ENCODE peak calls at places on chromosomes 6 and 20, in six cellular contexts. I, O, H, A, W and Z are unnamed samples.

GRCh38 chr6:34027445-34027936 is 118.4 kb downstream of the GRM4 start:
- DNase-seq in W (no peak), O (peak), H (no peak), A (peak), I (no peak), Z (no peak)

GRCh38 chr6:37481793-37482192 is 17.9 kb downstream of the CCDC167 start:
- DNase-seq in O (no peak), A (no peak), W (no peak), H (no peak), I (no peak), Z (no peak)

GRCh38 chr6:116265081-116265829 is 11.4 kb upstream of the TSPYL4 start:
- DNase-seq in A (peak), O (peak), W (no peak), I (no peak), H (no peak), Z (no peak)

GRCh38 chr6:113464959-113465358 is 392.2 kb upstream of the MARCKS start:
- DNase-seq in A (peak), O (peak), W (no peak), I (no peak), H (peak), Z (peak)

GRCh38 chr6:95091823-95092436 is 485.4 kb upstream of the MANEA start:
- DNase-seq in A (no peak), I (no peak), H (peak), O (peak), W (peak), Z (no peak)

GRCh38 chr20:39706089-39706721 is 744.1 kb downstream of the DHX35 start:
- DNase-seq in I (no peak), W (no peak), H (peak), O (peak), A (no peak), Z (no peak)

GRCh38 chr6:34144581-34145160 is 1.2 kb downstream of the GRM4 start:
- DNase-seq in W (no peak), A (no peak), H (no peak), I (no peak), O (no peak), Z (no peak)

GRCh38 chr6:43903739-43904290 is 133.8 kb downstream of the VEGFA start:
- DNase-seq in A (no peak), O (no peak), I (no peak), W (no peak), H (no peak), Z (no peak)

GRCh38 chr20:46293084-46293483 is 15.2 kb downstream of the CDH22 start:
- DNase-seq in I (no peak), W (peak), A (peak), H (peak), O (peak), Z (no peak)

GRCh38 chr6:41730531-41731436 is 4.6 kb downstream of the TFEB start:
- DNase-seq in A (peak), I (no peak), W (no peak), O (peak), H (no peak), Z (no peak)

GRCh38 chr6:3301506-3301905 is 42.8 kb downstream of the PSMG4 start:
- DNase-seq in A (no peak), W (no peak), I (no peak), H (no peak), O (no peak), Z (no peak)

GRCh38 chr6:34543421-34543820 is 12.7 kb downstream of the SPDEF start:
- DNase-seq in A (peak), O (peak), W (peak), H (peak), I (peak), Z (no peak)

GRCh38 chr6:1311400-1312192 is at the start of gene FOXQ1:
- DNase-seq in A (peak), O (no peak), W (no peak), H (peak), I (no peak), Z (no peak)

GRCh38 chr6:117613920-117614535 is 11.7 kb upstream of the GOPC start:
- DNase-seq in W (no peak), A (no peak), I (no peak), O (no peak), H (peak), Z (no peak)

GRCh38 chr6:95686272-95686671 is 108.9 kb downstream of the MANEA start:
- DNase-seq in O (no peak), H (no peak), W (no peak), I (no peak), A (no peak), Z (no peak)

GRCh38 chr20:25258828-25259227 is 10.9 kb downstream of the PYGB start:
- DNase-seq in I (no peak), O (no peak), A (no peak), H (no peak), W (no peak), Z (no peak)

GRCh38 chr6:100719883-100720682 is 161.0 kb downstream of the ASCC3 start:
- DNase-seq in W (no peak), I (no peak), H (peak), A (peak), O (peak), Z (no peak)

GRCh38 chr6:43773050-43773956 is 3.3 kb downstream of the VEGFA start:
- DNase-seq in A (no peak), I (no peak), H (peak), O (peak), W (no peak), Z (no peak)

GRCh38 chr20:23023621-23024187 is 11.4 kb upstream of the SSTR4 start:
- DNase-seq in H (no peak), I (no peak), W (no peak), O (no peak), A (no peak), Z (no peak)

GRCh38 chr6:110356778-110357177 is 1.4 kb downstream of the METTL24 start:
- DNase-seq in W (no peak), H (no peak), O (no peak), A (no peak), I (no peak), Z (no peak)

GRCh38 chr20:52801628-52802006 is 170.5 kb upstream of the TSHZ2 start:
- DNase-seq in W (no peak), A (no peak), H (no peak), O (no peak), I (no peak), Z (no peak)

GRCh38 chr6:125102901-125103300 is 50.7 kb upstream of the TPD52L1 start:
- DNase-seq in H (peak), A (peak), O (peak), W (peak), I (peak), Z (peak)

GRCh38 chr20:17298169-17298568 is 71.3 kb downstream of the PCSK2 start:
- DNase-seq in O (no peak), H (no peak), A (no peak), I (no peak), W (no peak), Z (no peak)

GRCh38 chr6:7151381-7151780 is 43.6 kb downstream of the RREB1 start:
- DNase-seq in H (no peak), W (no peak), A (no peak), I (no peak), O (peak), Z (no peak)

GRCh38 chr20:3452127-3452526 is 18.7 kb upstream of the ATRN start:
- DNase-seq in I (no peak), H (no peak), A (no peak), O (no peak), W (no peak), Z (no peak)

GRCh38 chr6:37648465-37649330 is 49.0 kb downstream of the MDGA1 start:
- DNase-seq in H (no peak), A (no peak), O (no peak), I (no peak), W (no peak), Z (no peak)

GRCh38 chr6:57324538-57324937 is 7.1 kb downstream of the PRIM2 start:
- DNase-seq in O (peak), W (no peak), I (no peak), A (no peak), H (no peak), Z (no peak)

GRCh38 chr6:155054851-155055250 is 59.7 kb downstream of the TIAM2 start:
- DNase-seq in W (no peak), A (no peak), O (no peak), H (no peak), I (no peak), Z (no peak)

GRCh38 chr6:96939019-96939805 is 14.7 kb downstream of the KLHL32 start:
- DNase-seq in H (peak), A (peak), I (peak), O (peak), W (no peak), Z (peak)

GRCh38 chr6:134990262-134990661 is 40.4 kb upstream of the ALDH8A1 start:
- DNase-seq in H (no peak), A (no peak), I (no peak), O (no peak), W (no peak), Z (no peak)

GRCh38 chr6:148701393-148701774 is 45.4 kb upstream of the UST start:
- DNase-seq in A (no peak), I (no peak), O (no peak), H (no peak), W (no peak), Z (no peak)
- H3K4me3 ChIP-seq in A (no peak), I (no peak), O (no peak), H (peak), W (no peak), Z (peak)

DNA sequence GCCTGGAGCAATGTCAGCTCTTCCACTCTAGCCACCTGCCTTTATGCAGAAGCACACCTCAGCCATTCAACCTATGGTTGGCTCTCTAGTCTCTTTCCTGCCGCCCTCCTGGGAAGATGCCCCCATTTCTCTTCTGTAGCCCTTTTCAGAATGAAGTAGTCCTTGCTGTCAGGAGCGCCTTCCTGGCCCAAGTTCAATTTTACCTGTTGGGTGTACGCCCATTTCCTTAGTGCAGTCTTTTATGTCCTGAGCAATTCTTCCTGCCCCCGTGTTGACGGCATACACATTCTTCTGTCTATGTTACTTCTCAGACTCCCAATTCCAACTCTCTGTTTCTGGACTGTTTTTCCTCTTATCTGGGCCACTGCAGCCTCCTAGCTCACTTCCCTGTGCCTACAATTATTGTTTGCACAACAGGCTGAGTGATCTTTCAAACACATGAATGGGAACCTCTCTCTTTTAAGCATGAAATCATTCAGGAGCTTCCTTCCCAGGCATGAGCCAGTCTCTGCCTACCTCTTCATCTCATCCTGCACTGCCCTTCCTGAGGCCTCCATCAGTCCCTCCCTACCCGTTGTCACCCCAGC is 389.2 kb downstream of the CD83 start:
- DNase-seq in I (no peak), H (no peak), A (no peak), W (no peak), O (no peak), Z (no peak)
- TF ChIP-seq CTCF in I (no peak), H (no peak), A (no peak), W (no peak), O (no peak), Z (no peak)

GRCh38 chr6:53920881-53921280 is 126.1 kb downstream of the LRRC1 start:
- DNase-seq in W (no peak), H (no peak), I (no peak), A (no peak), O (no peak), Z (no peak)

GRCh38 chr6:53922571-53922981 is 127.8 kb downstream of the LRRC1 start:
- DNase-seq in I (no peak), W (no peak), O (no peak), A (no peak), H (peak), Z (peak)

GRCh38 chr6:53924277-53924676 is 129.5 kb downstream of the LRRC1 start:
- DNase-seq in W (no peak), A (no peak), H (no peak), I (no peak), O (no peak), Z (no peak)

GRCh38 chr6:53919881-53920360 is 125.1 kb downstream of the LRRC1 start:
- DNase-seq in I (no peak), W (no peak), O (no peak), A (no peak), H (no peak), Z (no peak)

DNA sequence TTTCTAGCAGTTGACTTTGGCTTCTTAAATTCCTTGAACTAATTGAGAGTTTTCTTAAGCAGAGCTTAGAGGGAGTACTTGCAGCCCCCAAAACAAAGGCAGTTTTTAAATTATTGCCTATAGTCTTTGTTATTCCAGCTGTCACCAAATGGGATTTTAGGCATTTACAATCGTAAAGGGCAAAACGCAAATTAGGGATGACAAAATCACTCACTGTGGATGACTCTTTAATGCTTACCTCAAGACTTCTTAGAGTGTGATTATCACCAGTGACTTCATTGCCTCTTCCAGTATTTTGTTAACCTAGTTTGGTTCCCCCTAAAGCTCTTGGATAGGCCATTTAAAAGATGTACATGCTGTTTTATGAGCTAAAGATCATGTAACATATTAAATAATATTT is 126.8 kb downstream of the LRRC1 start:
- DNase-seq in H (no peak), A (no peak), W (no peak), O (no peak), I (no peak), Z (no peak)
- H3K4me3 ChIP-seq in H (no peak), A (no peak), W (no peak), O (no peak), I (no peak), Z (no peak)

DNA sequence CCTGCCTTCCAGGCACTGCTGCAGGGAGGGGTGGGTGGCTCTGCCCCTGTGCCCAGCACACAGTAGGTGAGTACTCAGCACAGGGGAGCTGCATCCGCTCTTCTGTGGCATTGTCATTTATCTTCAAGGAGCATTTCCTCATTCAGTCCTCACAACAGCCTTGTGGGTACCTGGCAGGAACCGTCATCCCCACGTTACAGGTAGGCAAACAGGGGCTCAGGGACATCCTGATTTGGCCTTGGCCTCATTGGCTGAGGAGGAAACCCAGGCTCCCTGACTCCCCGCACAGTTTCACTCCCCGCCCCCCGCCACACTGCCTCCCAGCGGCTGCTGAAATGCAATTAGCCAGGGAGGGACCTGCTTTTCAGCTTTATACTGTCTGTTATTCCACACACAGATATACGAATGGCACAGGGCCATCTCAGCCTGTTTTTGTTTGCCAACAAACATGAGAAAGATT is 24.3 kb upstream of the PNPLA1 start:
- DNase-seq in H (no peak), W (no peak), I (no peak), A (no peak), O (no peak), Z (no peak)
- TF ChIP-seq CTCF in H (no peak), W (peak), I (no peak), A (no peak), O (no peak), Z (peak)

GRCh38 chr6:31308845-31309175 is 36.9 kb upstream of the HLA-C start:
- DNase-seq in O (no peak), H (no peak), A (no peak), I (no peak), W (no peak), Z (no peak)
- H3K4me3 ChIP-seq in O (no peak), H (no peak), A (no peak), I (no peak), W (no peak), Z (no peak)